ENCODE peak calls at places on chromosomes 3 and 15, in four cellular contexts. Y, U, X and N are unnamed samples.

GRCh38 chr3:126476166-126476975 is 680 bp upstream of the ZXDC start:
- DNase-seq in Y (peak), U (peak), X (peak), N (peak)

GRCh38 chr3:185087419-185087818 is 65.4 kb downstream of the C3orf70 start:
- DNase-seq in U (no peak), X (no peak), Y (no peak), N (no peak)

GRCh38 chr3:190811775-190812480 is 50.6 kb downstream of the GMNC start:
- DNase-seq in U (peak), Y (peak), X (peak), N (peak)

GRCh38 chr3:109268181-109268580 is 48.1 kb downstream of the DPPA2 start:
- DNase-seq in X (peak), Y (no peak), U (no peak), N (no peak)

GRCh38 chr15:29670945-29671307 is 151.3 kb downstream of the TJP1 start:
- DNase-seq in U (no peak), Y (peak), X (no peak), N (no peak)

GRCh38 chr15:51318382-51319150 is 19.8 kb downstream of the CYP19A1 start:
- DNase-seq in Y (no peak), U (no peak), X (no peak), N (no peak)

GRCh38 chr15:50353251-50353998 is 1.6 kb downstream of the GABPB1 start:
- DNase-seq in X (no peak), U (no peak), Y (peak), N (no peak)

GRCh38 chr3:46992231-46992630 is 12.8 kb downstream of the NBEAL2 start:
- DNase-seq in U (no peak), X (no peak), Y (no peak), N (no peak)

GRCh38 chr3:10757021-10757820 is 58.8 kb upstream of the SLC6A11 start:
- DNase-seq in Y (peak), X (no peak), U (no peak), N (no peak)

GRCh38 chr3:52925405-52926313 is 28.3 kb upstream of the STIMATE start:
- DNase-seq in X (no peak), Y (no peak), U (no peak), N (no peak)

GRCh38 chr3:163018067-163018466 is 1521.5 kb downstream of the OTOL1 start:
- DNase-seq in X (no peak), U (no peak), Y (no peak), N (no peak)

GRCh38 chr15:27045796-27046195 is 74.8 kb downstream of the GABRG3 start:
- DNase-seq in Y (no peak), X (no peak), U (no peak), N (no peak)

GRCh38 chr3:107263269-107264021 is 113.8 kb upstream of the CCDC54 start:
- DNase-seq in U (no peak), Y (no peak), X (peak), N (no peak)

GRCh38 chr3:37435572-37435971 is 261.2 kb upstream of the LRRFIP2 start:
- DNase-seq in U (peak), X (peak), Y (no peak), N (no peak)

GRCh38 chr3:184791134-184791533 is 20.8 kb upstream of the VPS8 start:
- DNase-seq in U (no peak), X (no peak), Y (no peak), N (no peak)

GRCh38 chr3:188041193-188041592 is 112.8 kb upstream of the LPP start:
- DNase-seq in U (no peak), Y (no peak), X (no peak), N (no peak)

GRCh38 chr15:98658831-98659699 is 10.7 kb downstream of the IGF1R start:
- DNase-seq in U (no peak), Y (peak), X (peak), N (no peak)

GRCh38 chr3:45145681-45146614 is at the start of gene CDCP1:
- DNase-seq in X (peak), U (peak), Y (no peak), N (no peak)

GRCh38 chr3:44954289-44954688 is 21.7 kb downstream of the ZDHHC3 start:
- DNase-seq in X (no peak), U (no peak), Y (no peak), N (no peak)

GRCh38 chr15:56918907-56919707 is 663 bp downstream of the TCF12 start:
- DNase-seq in U (peak), X (peak), Y (peak), N (peak)
- H2BK15ac ChIP-seq in U (no peak), X (no peak), Y (peak), N (peak)

DNA sequence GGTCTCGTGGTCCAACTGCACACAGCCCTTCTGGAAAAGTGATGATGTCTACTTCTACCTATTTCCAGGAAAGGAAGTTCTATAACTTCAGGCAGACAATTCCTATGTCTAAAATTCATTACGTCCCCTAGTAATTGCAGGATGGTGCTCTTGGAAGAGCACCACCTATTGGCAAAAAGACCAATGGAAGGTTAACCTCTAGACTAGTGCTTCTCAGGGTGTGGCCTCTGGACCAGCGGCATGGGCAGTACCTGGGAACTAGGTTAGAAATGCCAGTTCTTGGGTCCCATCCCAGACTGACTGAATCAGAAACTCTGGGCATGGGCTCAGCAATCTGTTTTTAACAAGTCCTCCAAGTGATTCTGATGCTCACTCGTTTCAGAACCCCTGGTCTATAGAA is 258.3 kb upstream of the ICE2 start:
- DNase-seq in U (no peak), Y (no peak), X (peak), N (no peak)
- H2BK15ac ChIP-seq in U (no peak), Y (no peak), X (no peak), N (no peak)

GRCh38 chr3:115022835-115023398 is 124.2 kb downstream of the ZBTB20 start:
- DNase-seq in Y (peak), U (no peak), X (no peak), N (no peak)
- H2BK15ac ChIP-seq in Y (no peak), U (no peak), X (no peak), N (no peak)

GRCh38 chr15:66608159-66608558 is 42.4 kb upstream of the LCTL start:
- DNase-seq in U (no peak), X (no peak), Y (no peak), N (no peak)

GRCh38 chr15:66601521-66601920 is 35.7 kb upstream of the LCTL start:
- DNase-seq in X (peak), U (no peak), Y (no peak), N (no peak)

GRCh38 chr15:66599536-66600239 is 33.9 kb upstream of the LCTL start:
- DNase-seq in X (no peak), Y (no peak), U (no peak), N (no peak)

GRCh38 chr15:66600240-66600627 is 34.4 kb upstream of the LCTL start:
- DNase-seq in X (no peak), Y (no peak), U (no peak), N (no peak)

GRCh38 chr15:66603301-66604179 is 37.7 kb upstream of the LCTL start:
- DNase-seq in Y (peak), U (peak), X (peak), N (peak)
- H2BK15ac ChIP-seq in Y (peak), U (no peak), X (no peak), N (no peak)

DNA sequence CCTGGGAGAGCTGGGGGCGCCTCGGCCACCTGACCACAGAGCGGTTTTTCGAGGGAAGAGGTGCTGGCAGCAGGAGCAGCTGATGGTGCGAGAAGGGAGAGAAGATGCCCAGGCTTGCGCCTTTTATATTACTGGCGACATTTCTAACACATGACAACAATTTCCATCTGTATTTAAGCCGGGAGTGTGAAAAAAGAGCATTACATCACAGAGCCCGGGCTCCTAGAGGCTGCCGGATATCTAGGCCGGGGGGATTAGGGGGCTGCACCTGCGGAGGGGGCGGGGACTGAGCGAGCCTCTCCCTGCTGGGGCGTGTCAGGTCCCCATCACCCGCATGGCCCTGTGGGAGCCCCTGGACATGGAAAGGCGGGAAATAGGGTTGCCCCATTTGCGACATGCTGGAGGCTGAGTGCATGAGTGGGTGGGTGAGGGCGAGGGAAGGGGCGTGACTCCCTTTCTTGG is 440.7 kb downstream of the MAGI1 start:
- DNase-seq in X (peak), U (peak), Y (no peak), N (peak)
- H2BK15ac ChIP-seq in X (no peak), U (no peak), Y (no peak), N (peak)

DNA sequence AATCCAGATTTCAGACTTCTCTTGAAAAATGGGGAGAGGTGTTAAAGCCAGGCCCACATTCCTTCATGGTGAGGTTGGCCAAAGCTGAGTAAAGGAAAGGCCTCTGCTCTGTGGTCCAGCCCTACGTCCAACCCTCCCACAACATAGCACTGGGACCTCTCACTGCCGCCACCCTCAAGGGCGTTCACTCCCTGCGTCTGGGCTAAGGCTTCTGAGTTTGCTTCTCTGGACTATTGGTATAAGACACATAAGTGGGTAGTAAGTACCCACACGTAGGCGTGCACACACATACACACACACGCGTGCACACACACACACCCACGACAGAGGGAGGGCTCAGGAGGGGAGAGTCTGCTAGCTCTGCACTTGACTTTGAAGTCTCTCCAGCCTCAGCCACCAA is 80.2 kb upstream of the PXYLP1 start:
- DNase-seq in U (no peak), Y (no peak), X (no peak), N (no peak)
- H2BK15ac ChIP-seq in U (no peak), Y (no peak), X (no peak), N (no peak)